ENCODE peak calls at places on chromosomes 7 and 10, in seven cellular contexts. K, D, Y, U, O, I and B are unnamed samples.

GRCh38 chr10:87642988-87643387 is 16.7 kb upstream of the PAPSS2 start:
- DNase-seq in K (no peak), D (no peak), Y (no peak), U (no peak), O (no peak), I (no peak), B (no peak)

GRCh38 chr10:130717088-130717487 is 580.9 kb downstream of the GLRX3 start:
- DNase-seq in K (no peak), D (no peak), Y (no peak), U (no peak), O (no peak), I (no peak), B (no peak)

GRCh38 chr10:72027498-72027897 is 60.9 kb downstream of the SPOCK2 start:
- DNase-seq in K (no peak), D (no peak), Y (peak), U (no peak), O (peak), I (no peak), B (no peak)

GRCh38 chr10:24722131-24722675 is 1.5 kb downstream of the ARHGAP21 start:
- DNase-seq in K (no peak), D (no peak), Y (no peak), U (no peak), O (no peak), I (peak), B (no peak)

GRCh38 chr10:119686465-119687191 is 35.4 kb downstream of the BAG3 start:
- DNase-seq in K (peak), D (peak), Y (peak), U (peak), O (peak), I (peak), B (peak)

GRCh38 chr10:74289172-74289571 is 138.2 kb downstream of the ADK start:
- DNase-seq in K (no peak), D (no peak), Y (no peak), U (no peak), O (no peak), I (no peak), B (no peak)

GRCh38 chr10:69490876-69491275 is 39.6 kb downstream of the TSPAN15 start:
- DNase-seq in K (no peak), D (no peak), Y (no peak), U (no peak), O (no peak), I (no peak), B (no peak)

GRCh38 chr7:40659231-40659630 is 524.4 kb downstream of the SUGCT start:
- DNase-seq in K (no peak), D (no peak), Y (no peak), U (no peak), O (no peak), I (no peak), B (no peak)

GRCh38 chr10:59240581-59241183 is 64.2 kb downstream of the PHYHIPL start:
- DNase-seq in K (peak), D (no peak), Y (no peak), U (no peak), O (peak), I (peak), B (no peak)

GRCh38 chr10:113037222-113037621 is 87.2 kb downstream of the TCF7L2 start:
- DNase-seq in K (no peak), D (no peak), Y (no peak), U (no peak), O (no peak), I (no peak), B (no peak)

GRCh38 chr7:104971290-104972071 is 42.5 kb upstream of the KMT2E start:
- DNase-seq in K (no peak), D (no peak), Y (peak), U (no peak), O (no peak), I (no peak), B (no peak)